ENCODE peak calls at places on chromosomes 7 and 10, in five cellular contexts. M, T, E, Z and O are unnamed samples.

GRCh38 chr7:123594813-123595241 is 6.8 kb upstream of the ASB15 start:
- DNase-seq in T (no peak), M (no peak), Z (no peak), E (no peak), O (no peak)

GRCh38 chr7:64854969-64855368 is 48.1 kb upstream of the ZNF273 start:
- DNase-seq in T (no peak), M (no peak), E (no peak), Z (no peak), O (no peak)

GRCh38 chr10:36489928-36490279 is 635.5 kb upstream of the ANKRD30A start:
- DNase-seq in E (peak; percentile 78), Z (no peak), T (no peak), M (no peak), O (no peak)

GRCh38 chr10:129097776-129098175 is 369.3 kb upstream of the MGMT start:
- DNase-seq in M (no peak), T (no peak), E (no peak), Z (no peak), O (no peak)

GRCh38 chr7:64180989-64181388 is 26.0 kb upstream of the ZNF735 start:
- DNase-seq in E (no peak), T (no peak), M (no peak), Z (no peak), O (no peak)

GRCh38 chr10:71927669-71928592 is 36.3 kb upstream of the CHST3 start:
- DNase-seq in M (no peak), Z (no peak), T (no peak), E (peak; percentile 56), O (no peak)

GRCh38 chr7:133638835-133639234 is 386.0 kb downstream of the EXOC4 start:
- DNase-seq in E (no peak), T (no peak), Z (no peak), M (no peak), O (no peak)

GRCh38 chr7:136184719-136185118 is 207.6 kb upstream of the MTPN start:
- DNase-seq in Z (no peak), T (no peak), M (no peak), E (no peak), O (no peak)

GRCh38 chr7:29350351-29350750 is 155.8 kb downstream of the CHN2 start:
- DNase-seq in Z (no peak), M (no peak), T (no peak), E (no peak), O (no peak)

GRCh38 chr7:128777156-128778123 is 1.8 kb upstream of the OPN1SW start:
- DNase-seq in E (peak; percentile 37), T (no peak), Z (no peak), M (no peak), O (no peak)

GRCh38 chr10:111034598-111035310 is 42.1 kb upstream of the ADRA2A start:
- DNase-seq in Z (no peak), M (no peak), T (no peak), E (no peak), O (no peak)

GRCh38 chr10:96176985-96177384 is 46.9 kb downstream of the ZNF518A start:
- DNase-seq in Z (no peak), E (no peak), T (no peak), M (no peak), O (no peak)

GRCh38 chr7:149060161-149060560 is 30.4 kb downstream of the ZNF786 start:
- DNase-seq in M (no peak), Z (no peak), T (no peak), E (no peak), O (no peak)

GRCh38 chr7:30321992-30322637 is 37.7 kb downstream of the ZNRF2 start:
- DNase-seq in M (no peak), Z (peak; percentile 24), E (peak; percentile 56), T (no peak), O (no peak)

GRCh38 chr7:110264288-110264687 is 826.6 kb upstream of the LRRN3 start:
- DNase-seq in T (no peak), M (no peak), Z (no peak), E (no peak), O (no peak)

GRCh38 chr7:70660154-70660818 is 471.7 kb upstream of the GALNT17 start:
- DNase-seq in T (peak; percentile 34), E (no peak), Z (peak; percentile 75), M (peak; percentile 14), O (no peak)

GRCh38 chr7:832292-832967 is at the start of gene SUN1:
- DNase-seq in Z (peak; percentile 80), T (peak; percentile 50), E (peak; percentile 51), M (no peak), O (no peak)

GRCh38 chr10:44044549-44044948 is 340.3 kb downstream of the CXCL12 start:
- DNase-seq in E (no peak), M (no peak), T (no peak), Z (no peak), O (no peak)

GRCh38 chr10:14748471-14748870 is 26.2 kb downstream of the FAM107B start:
- DNase-seq in T (no peak), M (no peak), E (peak; percentile 24), Z (no peak), O (no peak)

GRCh38 chr10:123402656-123403055 is 248.5 kb downstream of the BUB3 start:
- DNase-seq in E (no peak), Z (no peak), T (no peak), M (no peak), O (no peak)